ENCODE peak calls at places on chromosomes 7 and 10, in ten cellular contexts. K, Y, S, B, M, N, H, C, A and D are unnamed samples. For H3K36me3, the result is how much of the 10 kb centered on the place peaks cover.

GRCh38 chr10:77863446-77863845 is 63.1 kb downstream of the DLG5 start:
- DNase-seq in C (no peak), N (no peak), K (no peak), H (no peak), A (peak), M (no peak), B (no peak), S (no peak), Y (no peak), D (no peak)

GRCh38 chr7:27869060-27869459 is 129.1 kb downstream of the TAX1BP1 start:
- DNase-seq in N (no peak), C (no peak), K (no peak), B (no peak), S (no peak), Y (no peak), A (no peak), H (no peak), M (no peak), D (no peak)

GRCh38 chr7:42722726-42723125 is 189.1 kb downstream of the C7orf25 start:
- DNase-seq in K (no peak), Y (no peak), B (no peak), C (no peak), H (no peak), S (peak), A (peak), M (no peak), N (no peak), D (no peak)

GRCh38 chr7:151648429-151648828 is 128.7 kb upstream of the RHEB start:
- DNase-seq in Y (no peak), A (peak), B (no peak), S (no peak), M (no peak), K (no peak), H (no peak), C (no peak), N (no peak), D (no peak)

GRCh38 chr7:40815512-40815911 is 680.7 kb downstream of the SUGCT start:
- DNase-seq in M (no peak), B (no peak), S (no peak), H (no peak), K (no peak), N (no peak), C (peak), Y (no peak), A (peak), D (no peak)

GRCh38 chr7:55261386-55261770 is 103.8 kb upstream of the LANCL2 start:
- DNase-seq in N (no peak), S (no peak), Y (no peak), C (no peak), M (no peak), A (no peak), B (no peak), K (no peak), H (no peak), D (peak)

GRCh38 chr10:132224343-132225072 is 37.8 kb downstream of the DPYSL4 start:
- DNase-seq in B (no peak), A (no peak), C (no peak), H (no peak), M (no peak), Y (no peak), K (no peak), S (no peak), N (no peak), D (no peak)

GRCh38 chr10:97861351-97861750 is 11.7 kb downstream of the GOLGA7B start:
- DNase-seq in B (peak), C (peak), S (no peak), Y (no peak), K (no peak), A (peak), M (no peak), N (peak), H (no peak), D (no peak)

GRCh38 chr7:86939197-86939814 is 120.1 kb downstream of the ELAPOR2 start:
- DNase-seq in K (peak), N (peak), C (peak), Y (peak), B (peak), S (peak), A (peak), H (peak), M (peak), D (no peak)

GRCh38 chr7:95430864-95431263 is 4.0 kb downstream of the PON2 start:
- DNase-seq in M (peak), H (no peak), B (peak), N (no peak), A (no peak), S (no peak), K (no peak), C (peak), Y (no peak), D (no peak)

GRCh38 chr7:158953912-158954311 is 97.6 kb downstream of the DYNC2I1 start:
- DNase-seq in N (no peak), Y (no peak), K (no peak), A (no peak), B (no peak), M (no peak), H (no peak), C (no peak), S (no peak), D (no peak)

GRCh38 chr7:84757756-84758155 is 429.1 kb downstream of the SEMA3D start:
- DNase-seq in K (no peak), C (no peak), B (no peak), N (no peak), H (no peak), A (no peak), S (no peak), Y (no peak), M (no peak), D (no peak)

GRCh38 chr10:121185816-121186215 is 334.7 kb downstream of the WDR11 start:
- DNase-seq in Y (no peak), C (no peak), A (no peak), K (no peak), N (no peak), S (no peak), H (no peak), M (no peak), B (no peak), D (no peak)

GRCh38 chr7:126689037-126689436 is 563.7 kb downstream of the GRM8 start:
- DNase-seq in K (no peak), C (peak), A (no peak), H (no peak), B (no peak), Y (no peak), N (no peak), S (peak), M (no peak), D (no peak)

GRCh38 chr10:130790339-130790738 is 521.2 kb downstream of the TCERG1L start:
- DNase-seq in H (no peak), N (no peak), B (no peak), A (no peak), M (no peak), S (no peak), Y (no peak), K (no peak), C (peak), D (no peak)

GRCh38 chr7:28037220-28038010 is 143.2 kb downstream of the JAZF1 start:
- DNase-seq in C (peak), B (peak), K (no peak), Y (no peak), N (no peak), M (peak), H (no peak), S (no peak), A (peak), D (no peak)

GRCh38 chr7:25260862-25261454 is 32.7 kb upstream of the NPVF start:
- DNase-seq in A (peak), K (no peak), H (no peak), S (no peak), B (peak), M (no peak), N (no peak), Y (no peak), C (peak), D (no peak)

GRCh38 chr7:92750961-92751360 is 85.4 kb downstream of the CDK6 start:
- DNase-seq in N (no peak), Y (no peak), H (no peak), K (no peak), C (peak), M (no peak), A (peak), B (no peak), S (no peak), D (no peak)

GRCh38 chr7:24715661-24716479 is 41.4 kb downstream of the GSDME start:
- DNase-seq in B (peak), H (no peak), K (no peak), S (peak), N (peak), M (peak), Y (peak), C (peak), A (peak), D (peak)

GRCh38 chr7:155820788-155821187 is 8.5 kb upstream of the SHH start:
- DNase-seq in K (no peak), H (no peak), C (no peak), B (no peak), Y (no peak), S (no peak), M (no peak), A (no peak), N (no peak), D (no peak)

GRCh38 chr7:151309306-151309705 is 32.3 kb upstream of the NUB1 start:
- DNase-seq in M (no peak), H (no peak), S (no peak), N (peak), C (peak), K (no peak), Y (no peak), B (no peak), A (peak), D (peak)

GRCh38 chr10:132827423-132827789 is 41.5 kb upstream of the NKX6-2 start:
- DNase-seq in K (no peak), H (no peak), S (no peak), M (no peak), Y (no peak), C (no peak), A (no peak), N (no peak), B (no peak), D (no peak)

GRCh38 chr10:90579602-90580242 is 278.1 kb downstream of the HTR7 start:
- DNase-seq in K (no peak), Y (no peak), H (no peak), S (peak), C (peak), M (peak), N (no peak), B (peak), A (peak), D (no peak)

GRCh38 chr7:23426876-23427275 is 43.4 kb downstream of the IGF2BP3 start:
- DNase-seq in Y (no peak), A (no peak), M (no peak), N (no peak), S (no peak), B (no peak), C (peak), H (no peak), K (no peak), D (no peak)

GRCh38 chr10:132422169-132422691 is 25.2 kb downstream of the PWWP2B start:
- DNase-seq in M (no peak), B (no peak), A (no peak), S (no peak), C (no peak), K (no peak), N (no peak), Y (no peak), H (no peak), D (no peak)

GRCh38 chr10:45602082-45602730 is 70.4 kb downstream of the ZFAND4 start:
- DNase-seq in H (no peak), C (peak), A (peak), K (no peak), Y (no peak), B (no peak), N (no peak), S (no peak), M (no peak), D (no peak)

GRCh38 chr7:35255417-35255798 is 1.5 kb upstream of the TBX20 start:
- DNase-seq in K (no peak), N (no peak), C (no peak), B (no peak), A (no peak), S (peak), H (no peak), M (no peak), Y (no peak), D (no peak)

GRCh38 chr7:92790987-92791386 is 45.4 kb downstream of the CDK6 start:
- DNase-seq in N (no peak), K (no peak), M (no peak), C (peak), B (no peak), Y (no peak), H (no peak), A (peak), S (no peak), D (no peak)

GRCh38 chr10:20115929-20116328 is 299.7 kb downstream of the PLXDC2 start:
- DNase-seq in H (no peak), K (no peak), M (no peak), S (peak), Y (no peak), A (no peak), N (no peak), B (no peak), C (no peak), D (no peak)

GRCh38 chr10:77245953-77246352 is 391.7 kb downstream of the KCNMA1 start:
- DNase-seq in K (no peak), A (peak), H (no peak), B (no peak), N (no peak), C (peak), S (no peak), Y (no peak), M (no peak), D (no peak)

GRCh38 chr10:15015451-15015850 is 28.3 kb upstream of the OLAH start:
- DNase-seq in A (no peak), S (no peak), B (no peak), K (no peak), H (no peak), M (no peak), C (no peak), N (no peak), Y (no peak), D (no peak)

GRCh38 chr10:129486805-129487204 is 19.8 kb downstream of the MGMT start:
- DNase-seq in S (no peak), H (no peak), M (no peak), C (no peak), B (no peak), Y (no peak), K (no peak), N (no peak), A (no peak), D (no peak)

GRCh38 chr7:22842383-22842903 is 19.8 kb upstream of the TOMM7 start:
- DNase-seq in B (no peak), K (no peak), N (no peak), Y (no peak), H (no peak), A (no peak), M (no peak), S (no peak), C (no peak), D (no peak)

GRCh38 chr7:18777314-18777713 is 281.8 kb downstream of the HDAC9 start:
- DNase-seq in K (no peak), M (no peak), A (no peak), C (no peak), H (no peak), N (no peak), S (no peak), Y (no peak), B (no peak), D (no peak)

DNA sequence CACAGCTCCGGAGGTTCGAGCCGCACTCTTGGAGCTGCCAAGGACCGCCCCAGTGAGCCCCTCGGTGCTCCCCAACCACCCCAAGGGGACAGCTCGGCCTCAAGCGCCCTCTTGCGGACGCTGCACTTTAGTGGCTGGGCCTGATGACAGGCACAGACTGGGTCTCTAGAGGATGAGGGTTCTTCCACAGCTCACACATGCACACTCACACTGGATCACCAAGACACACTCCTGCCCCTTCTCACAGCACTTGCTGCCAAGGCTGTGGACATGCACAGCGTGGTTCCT is 2.1 kb downstream of the RET start:
- DNase-seq in C (no peak), S (peak), M (no peak), N (peak), B (peak), A (no peak), H (no peak), K (no peak), Y (peak), D (no peak)
- TF ChIP-seq CTCF in C (peak), S (peak), M (peak), N (peak), B (peak), A (no peak), H (no peak), K (no peak), Y (peak), D (no peak)

GRCh38 chr10:552679-553078 is 136.8 kb downstream of the DIP2C start:
- DNase-seq in Y (no peak), B (no peak), N (no peak), A (no peak), S (no peak), M (no peak), H (no peak), K (no peak), C (no peak), D (no peak)
- H3K36me3 ChIP-seq in Y (under half), B (under half), N (under half), A (under half), S (under half), M (under half), H (under half), K (under half), C (under half), D (under half)

DNA sequence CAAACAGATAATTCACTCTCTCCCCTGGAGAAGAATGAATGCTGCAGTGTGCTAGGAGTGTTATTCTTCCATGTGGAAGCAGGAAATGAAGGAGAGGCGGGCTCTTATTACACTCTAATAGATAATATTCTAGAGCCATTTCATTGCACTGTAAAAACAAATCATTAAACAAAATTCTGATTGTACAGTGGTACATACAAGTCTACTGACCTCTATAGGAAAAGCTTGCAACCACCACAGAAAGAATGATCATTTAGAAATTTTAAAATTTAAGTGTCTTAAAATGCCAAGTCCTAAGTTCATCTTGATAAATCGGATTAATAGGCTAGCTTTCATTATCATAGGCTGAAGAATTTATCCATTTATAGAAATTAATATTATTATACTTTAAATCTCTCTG is 960.3 kb upstream of the LRRN3 start:
- DNase-seq in M (no peak), B (no peak), K (no peak), H (no peak), A (peak), C (no peak), Y (no peak), N (no peak), S (no peak), D (no peak)
- TF ChIP-seq CTCF in M (no peak), B (peak), K (no peak), H (no peak), A (no peak), C (no peak), Y (no peak), N (no peak), S (peak), D (no peak)

GRCh38 chr7:2220954-2221353 is 11.8 kb downstream of the MAD1L1 start:
- DNase-seq in A (no peak), B (no peak), H (no peak), C (no peak), N (no peak), M (no peak), S (no peak), Y (no peak), K (no peak), D (no peak)
- H3K36me3 ChIP-seq in A (under half), B (under half), H (under half), C (under half), N (under half), M (under half), S (under half), Y (under half), K (half or more), D (under half)

DNA sequence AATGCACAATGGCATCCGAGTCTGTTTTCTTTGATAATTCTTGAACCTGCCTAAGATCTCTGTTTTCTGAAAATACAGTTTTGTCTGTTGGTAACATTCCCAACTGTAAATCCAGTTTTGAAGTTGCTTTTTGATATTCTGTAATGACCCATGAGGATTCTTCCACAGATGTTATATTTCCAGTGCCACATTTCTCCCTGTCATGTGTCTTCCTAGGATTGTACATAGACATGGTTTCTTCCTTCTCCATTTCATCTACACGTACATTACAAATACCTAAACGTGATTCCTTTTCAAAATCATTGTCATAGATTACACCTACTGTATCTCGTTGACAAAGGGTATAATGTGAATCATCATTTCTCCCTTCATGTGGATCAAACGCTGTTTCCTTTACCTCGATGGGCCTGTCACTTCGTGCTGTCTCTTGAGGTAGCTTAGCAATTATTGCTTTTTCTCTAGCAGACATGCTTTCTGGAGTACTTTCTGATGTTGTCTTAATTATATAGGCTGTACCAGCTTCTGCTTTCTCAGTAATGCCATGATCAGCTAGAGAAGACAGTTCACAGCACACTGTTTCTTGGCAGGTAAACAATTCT is 40.3 kb downstream of the PPP1R3A start:
- DNase-seq in A (no peak), C (no peak), Y (no peak), K (no peak), B (no peak), M (no peak), S (no peak), N (no peak), H (no peak), D (no peak)
- TF ChIP-seq CTCF in A (no peak), C (no peak), Y (no peak), K (no peak), B (no peak), M (no peak), S (no peak), N (no peak), H (no peak), D (no peak)

DNA sequence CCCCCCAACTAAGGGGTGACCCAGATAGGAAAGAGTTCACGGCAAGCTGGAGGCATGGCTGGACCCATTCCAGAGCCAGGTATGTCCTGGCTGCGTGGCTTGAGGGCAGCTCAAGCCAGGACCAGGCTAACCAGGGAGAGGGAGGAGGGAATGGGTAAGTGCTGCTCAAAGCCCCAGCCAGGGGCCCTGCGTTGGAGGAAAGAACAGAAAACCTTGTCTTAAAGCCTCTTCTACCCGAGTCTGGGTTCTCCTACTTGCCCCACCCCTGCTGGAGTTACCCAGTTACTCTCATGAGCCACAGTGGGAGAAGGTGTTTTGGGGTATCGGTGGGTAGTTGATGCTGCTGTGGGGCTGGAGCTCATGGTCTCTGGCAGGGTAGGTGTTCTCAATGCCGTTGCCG is 47.3 kb downstream of the PODXL start:
- DNase-seq in B (no peak), A (no peak), C (no peak), Y (no peak), K (no peak), H (no peak), M (no peak), S (no peak), N (no peak), D (no peak)
- H3K36me3 ChIP-seq in B (under half), A (under half), C (under half), Y (under half), K (under half), H (under half), M (under half), S (under half), N (under half), D (under half)

DNA sequence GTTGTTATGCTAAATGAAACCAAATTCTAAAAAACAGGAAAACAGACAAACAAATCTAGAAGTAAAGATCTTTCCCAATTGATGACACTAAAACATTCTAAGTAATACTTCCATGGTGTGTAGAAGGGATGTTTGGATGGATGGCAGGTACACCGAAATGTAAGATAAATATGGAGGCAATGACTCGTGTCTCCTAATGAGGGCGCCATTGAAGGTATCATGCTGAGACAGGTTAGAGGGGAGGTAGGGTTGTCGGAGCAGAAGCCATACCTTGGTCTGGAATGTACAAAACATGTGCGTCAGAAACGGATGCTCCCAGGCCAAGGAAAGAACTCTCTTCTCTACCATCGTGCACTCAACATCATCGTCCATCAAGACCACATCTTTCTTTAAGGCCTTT is 101.4 kb downstream of the PRKCQ start:
- DNase-seq in K (no peak), M (no peak), Y (no peak), B (no peak), C (no peak), S (peak), H (no peak), A (no peak), N (no peak), D (no peak)
- TF ChIP-seq CTCF in K (no peak), M (no peak), Y (no peak), B (no peak), C (no peak), S (peak), H (no peak), A (no peak), N (no peak), D (no peak)

GRCh38 chr10:11300071-11300470 is 282.4 kb downstream of the CELF2 start:
- DNase-seq in K (no peak), C (no peak), M (no peak), N (no peak), S (no peak), A (no peak), H (no peak), B (no peak), Y (no peak), D (peak)
- H3K36me3 ChIP-seq in K (half or more), C (under half), M (under half), N (under half), S (under half), A (under half), H (under half), B (under half), Y (under half), D (under half)